ENCODE peak calls at places on chromosomes 16 and 17, in five cellular contexts. One of them, this sample, is unnamed.

GRCh38 chr17:64491034-64491860 is 5.6 kb downstream of the POLG2 start:
- DNase-seq in HepG2: peak; percentile 57
- DNase-seq in Peyer's patch: peak; percentile 50
- DNase-seq in H54: no peak
- DNase-seq in K562: no peak
- DNase-seq in this sample: peak; percentile 61

GRCh38 chr16:84331998-84332780 is 36.1 kb upstream of the ATP2C2 start:
- DNase-seq in K562: no peak
- DNase-seq in HepG2: no peak
- DNase-seq in H54: no peak
- DNase-seq in Peyer's patch: no peak
- DNase-seq in this sample: no peak

GRCh38 chr17:2171725-2172446 is 117.0 kb downstream of the HIC1 start:
- DNase-seq in H54: no peak
- DNase-seq in K562: no peak
- DNase-seq in Peyer's patch: no peak
- DNase-seq in HepG2: peak; percentile 82
- DNase-seq in this sample: no peak

GRCh38 chr17:1511756-1512321 is 4.6 kb downstream of the INPP5K start:
- DNase-seq in Peyer's patch: peak; percentile 62
- DNase-seq in K562: peak; percentile 31
- DNase-seq in HepG2: no peak
- DNase-seq in H54: no peak
- DNase-seq in this sample: no peak

GRCh38 chr16:65919977-65920376 is 446.5 kb upstream of the CDH5 start:
- DNase-seq in K562: no peak
- DNase-seq in HepG2: no peak
- DNase-seq in Peyer's patch: no peak
- DNase-seq in H54: no peak
- DNase-seq in this sample: no peak

GRCh38 chr16:12098429-12099310 is 122.1 kb downstream of the SNX29 start:
- DNase-seq in HepG2: no peak
- DNase-seq in K562: no peak
- DNase-seq in Peyer's patch: no peak
- DNase-seq in H54: no peak
- DNase-seq in this sample: no peak

GRCh38 chr17:42132941-42133340 is 10.3 kb downstream of the HSPB9 start:
- DNase-seq in Peyer's patch: peak; percentile 70
- DNase-seq in K562: no peak
- DNase-seq in H54: peak; percentile 88
- DNase-seq in HepG2: no peak
- DNase-seq in this sample: peak; percentile 28

GRCh38 chr17:57097832-57098421 is 12.9 kb downstream of the AKAP1 start:
- DNase-seq in H54: peak; percentile 49
- DNase-seq in HepG2: no peak
- DNase-seq in K562: no peak
- DNase-seq in Peyer's patch: no peak
- DNase-seq in this sample: no peak

GRCh38 chr16:19884611-19885455 is at the start of gene GPRC5B:
- DNase-seq in HepG2: no peak
- DNase-seq in K562: peak; percentile 92
- DNase-seq in H54: peak; percentile 58
- DNase-seq in Peyer's patch: peak; percentile 68
- DNase-seq in this sample: peak; percentile 38

GRCh38 chr17:9658593-9659211 is 13.4 kb downstream of the USP43 start:
- DNase-seq in K562: no peak
- DNase-seq in H54: no peak
- DNase-seq in Peyer's patch: no peak
- DNase-seq in HepG2: no peak
- DNase-seq in this sample: no peak

GRCh38 chr16:55035956-55036355 is 105.3 kb downstream of the IRX5 start:
- DNase-seq in K562: no peak
- DNase-seq in Peyer's patch: no peak
- DNase-seq in HepG2: no peak
- DNase-seq in H54: no peak
- DNase-seq in this sample: no peak

GRCh38 chr17:66547170-66547865 is 244.9 kb downstream of the PRKCA start:
- DNase-seq in HepG2: peak; percentile 58
- DNase-seq in K562: no peak
- DNase-seq in Peyer's patch: no peak
- DNase-seq in H54: no peak
- DNase-seq in this sample: no peak

GRCh38 chr17:74480290-74480689 is 13.9 kb downstream of the CD300A start:
- DNase-seq in H54: no peak
- DNase-seq in K562: no peak
- DNase-seq in HepG2: no peak
- DNase-seq in Peyer's patch: no peak
- DNase-seq in this sample: no peak

GRCh38 chr17:14061666-14062560 is 7.4 kb upstream of the COX10 start:
- DNase-seq in HepG2: no peak
- DNase-seq in K562: no peak
- DNase-seq in H54: peak; percentile 70
- DNase-seq in Peyer's patch: no peak
- DNase-seq in this sample: no peak

GRCh38 chr17:66491213-66491612 is 188.8 kb downstream of the PRKCA start:
- DNase-seq in K562: no peak
- DNase-seq in Peyer's patch: no peak
- DNase-seq in H54: no peak
- DNase-seq in HepG2: no peak
- DNase-seq in this sample: no peak

GRCh38 chr16:71540-72341 is 690 bp downstream of the RHBDF1 start:
- DNase-seq in Peyer's patch: peak; percentile 71
- DNase-seq in K562: peak; percentile 64
- DNase-seq in H54: peak; percentile 93
- DNase-seq in HepG2: peak; percentile 41
- DNase-seq in this sample: no peak

GRCh38 chr16:87008664-87009063 is 308.5 kb downstream of the C16orf95 start:
- DNase-seq in HepG2: no peak
- DNase-seq in K562: no peak
- DNase-seq in H54: no peak
- DNase-seq in Peyer's patch: no peak
- DNase-seq in this sample: no peak

GRCh38 chr16:88971371-88972097 is 5.5 kb downstream of the CBFA2T3 start:
- DNase-seq in K562: peak; percentile 51
- DNase-seq in Peyer's patch: no peak
- DNase-seq in H54: no peak
- DNase-seq in HepG2: no peak
- DNase-seq in this sample: no peak

GRCh38 chr17:78822552-78822951 is 18.1 kb downstream of the USP36 start:
- DNase-seq in H54: no peak
- DNase-seq in K562: no peak
- DNase-seq in Peyer's patch: no peak
- DNase-seq in HepG2: no peak
- DNase-seq in this sample: no peak

GRCh38 chr16:13672196-13672595 is 247.8 kb upstream of the ERCC4 start:
- DNase-seq in Peyer's patch: no peak
- DNase-seq in HepG2: peak; percentile 47
- DNase-seq in H54: no peak
- DNase-seq in K562: no peak
- DNase-seq in this sample: no peak

GRCh38 chr17:72426948-72427760 is 306.3 kb downstream of the SOX9 start:
- DNase-seq in K562: no peak
- DNase-seq in H54: no peak
- DNase-seq in HepG2: no peak
- DNase-seq in Peyer's patch: peak; percentile 88
- DNase-seq in this sample: no peak

GRCh38 chr16:55323637-55324490 is at the start of gene IRX6:
- DNase-seq in H54: peak; percentile 38
- DNase-seq in K562: peak; percentile 45
- DNase-seq in HepG2: no peak
- DNase-seq in Peyer's patch: no peak
- DNase-seq in this sample: peak; percentile 3

GRCh38 chr17:32777922-32778321 is 99.0 kb downstream of the MYO1D start:
- DNase-seq in Peyer's patch: no peak
- DNase-seq in K562: no peak
- DNase-seq in H54: no peak
- DNase-seq in HepG2: no peak
- DNase-seq in this sample: no peak

GRCh38 chr17:32780721-32781120 is 96.2 kb downstream of the MYO1D start:
- DNase-seq in Peyer's patch: no peak
- DNase-seq in K562: no peak
- DNase-seq in H54: no peak
- DNase-seq in HepG2: no peak
- DNase-seq in this sample: no peak

GRCh38 chr17:32786169-32786568 is 90.8 kb downstream of the MYO1D start:
- DNase-seq in Peyer's patch: no peak
- DNase-seq in H54: no peak
- DNase-seq in K562: no peak
- DNase-seq in HepG2: no peak
- DNase-seq in this sample: peak; percentile 30

GRCh38 chr17:32784113-32784512 is 92.8 kb downstream of the MYO1D start:
- DNase-seq in H54: no peak
- DNase-seq in K562: no peak
- DNase-seq in HepG2: no peak
- DNase-seq in Peyer's patch: no peak
- DNase-seq in this sample: no peak

GRCh38 chr17:32783602-32784001 is 93.3 kb downstream of the MYO1D start:
- DNase-seq in H54: peak; percentile 1
- DNase-seq in K562: peak; percentile 54
- DNase-seq in Peyer's patch: no peak
- DNase-seq in HepG2: peak; percentile 47
- DNase-seq in this sample: peak; percentile 79
- TF ChIP-seq POLR2A in H54: no peak
- TF ChIP-seq POLR2A in K562: no peak
- TF ChIP-seq POLR2A in Peyer's patch: no peak
- TF ChIP-seq POLR2A in HepG2: no peak
- TF ChIP-seq POLR2A in this sample: no peak

GRCh38 chr17:40564883-40565744 is at the start of gene CCR7:
- DNase-seq in K562: peak; percentile 55
- DNase-seq in H54: no peak
- DNase-seq in Peyer's patch: no peak
- DNase-seq in HepG2: no peak
- DNase-seq in this sample: peak; percentile 89
- TF ChIP-seq POLR2A in K562: no peak
- TF ChIP-seq POLR2A in H54: no peak
- TF ChIP-seq POLR2A in Peyer's patch: no peak
- TF ChIP-seq POLR2A in HepG2: no peak
- TF ChIP-seq POLR2A in this sample: no peak

GRCh38 chr16:1505073-1505844 is 12.1 kb downstream of the TELO2 start:
- DNase-seq in K562: no peak
- DNase-seq in HepG2: no peak
- DNase-seq in Peyer's patch: no peak
- DNase-seq in H54: no peak
- DNase-seq in this sample: no peak

GRCh38 chr16:1509307-1510221 is 16.4 kb downstream of the TELO2 start:
- DNase-seq in Peyer's patch: no peak
- DNase-seq in HepG2: no peak
- DNase-seq in H54: no peak
- DNase-seq in K562: no peak
- DNase-seq in this sample: no peak

GRCh38 chr16:1508494-1509167 is 15.5 kb downstream of the TELO2 start:
- DNase-seq in Peyer's patch: no peak
- DNase-seq in HepG2: no peak
- DNase-seq in K562: no peak
- DNase-seq in H54: no peak
- DNase-seq in this sample: no peak

GRCh38 chr16:1505912-1506311 is 12.8 kb downstream of the TELO2 start:
- DNase-seq in Peyer's patch: no peak
- DNase-seq in H54: no peak
- DNase-seq in K562: no peak
- DNase-seq in HepG2: no peak
- DNase-seq in this sample: no peak

DNA sequence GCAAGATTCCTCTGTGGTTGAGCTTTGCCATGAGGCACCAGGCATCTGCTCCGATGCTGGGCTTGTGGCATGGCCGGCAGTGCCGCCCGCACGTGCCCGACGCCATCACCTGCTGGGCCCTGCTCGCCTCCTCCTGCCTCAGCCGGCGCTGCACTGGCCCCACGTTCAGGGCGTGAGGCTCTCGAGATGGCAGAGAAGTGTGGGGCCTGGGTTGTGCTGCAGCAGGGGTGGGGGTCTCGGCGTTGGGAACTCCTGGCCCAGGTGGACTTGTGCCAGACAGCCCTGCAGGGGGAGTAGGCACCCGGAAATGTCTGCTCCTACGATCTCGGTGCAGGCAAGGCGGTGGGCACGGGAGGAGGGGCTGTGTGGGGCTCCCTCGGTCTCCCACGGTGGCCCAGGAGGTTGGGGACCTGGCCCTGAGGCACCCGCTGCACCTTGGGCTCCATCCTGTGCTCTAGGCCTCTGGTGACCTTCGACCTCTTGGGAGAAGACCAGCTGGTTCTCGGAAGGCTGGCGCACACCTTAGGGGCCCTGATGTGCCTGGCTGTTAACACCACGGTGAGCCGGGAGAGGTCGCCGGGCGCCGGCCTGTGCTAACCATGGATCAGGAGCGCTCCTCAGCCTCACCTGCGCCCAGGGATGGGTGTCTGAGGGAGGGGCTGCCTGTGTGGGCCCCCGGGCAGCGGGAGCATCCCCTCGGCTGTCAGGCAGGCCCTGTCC is 13.5 kb downstream of the TELO2 start:
- DNase-seq in K562: no peak
- DNase-seq in H54: no peak
- DNase-seq in Peyer's patch: no peak
- DNase-seq in HepG2: no peak
- DNase-seq in this sample: no peak
- TF ChIP-seq POLR2A in K562: no peak
- TF ChIP-seq POLR2A in H54: no peak
- TF ChIP-seq POLR2A in Peyer's patch: no peak
- TF ChIP-seq POLR2A in HepG2: no peak
- TF ChIP-seq POLR2A in this sample: no peak

DNA sequence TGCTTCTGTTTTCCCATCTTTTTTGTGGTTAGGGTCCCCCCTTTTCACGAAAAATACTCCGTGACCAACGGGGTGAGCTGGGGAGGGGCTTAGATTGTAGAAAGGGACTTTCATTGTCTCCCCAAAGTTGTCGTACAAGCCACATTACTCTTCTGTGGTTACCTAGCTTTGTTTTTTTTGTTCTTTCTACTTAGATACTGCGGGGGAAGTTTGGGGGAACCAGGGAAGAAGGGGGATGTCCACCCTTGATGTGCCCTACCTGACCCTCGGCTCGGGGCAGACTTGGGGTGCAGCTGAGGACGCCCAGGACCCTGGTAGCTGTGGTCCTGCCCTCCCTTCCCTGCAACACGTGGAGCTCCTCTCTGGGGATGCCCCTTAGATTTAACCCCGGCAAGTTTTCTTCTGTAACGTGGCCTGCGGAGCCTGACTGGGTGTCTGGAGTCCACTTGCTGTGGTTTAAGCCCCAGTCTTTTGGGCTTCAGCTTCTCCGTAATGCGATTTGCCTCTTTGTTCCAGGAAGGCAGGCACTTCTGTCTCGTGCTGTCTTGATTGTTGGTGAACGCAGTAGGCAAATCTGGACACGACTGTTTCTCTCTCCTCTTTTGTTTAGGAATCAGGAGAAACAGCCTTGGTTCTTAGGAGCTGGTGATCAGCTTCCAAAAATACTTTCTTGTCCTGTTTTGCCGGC is 895 bp downstream of the ABCC1 start:
- DNase-seq in HepG2: peak; percentile 40
- DNase-seq in K562: peak; percentile 39
- DNase-seq in Peyer's patch: no peak
- DNase-seq in H54: peak; percentile 51
- DNase-seq in this sample: peak; percentile 46
- TF ChIP-seq POLR2A in HepG2: no peak
- TF ChIP-seq POLR2A in K562: no peak
- TF ChIP-seq POLR2A in Peyer's patch: no peak
- TF ChIP-seq POLR2A in H54: no peak
- TF ChIP-seq POLR2A in this sample: no peak

GRCh38 chr17:44307387-44308186 is 814 bp upstream of the RUNDC3A start:
- DNase-seq in K562: no peak
- DNase-seq in H54: no peak
- DNase-seq in Peyer's patch: no peak
- DNase-seq in HepG2: no peak
- DNase-seq in this sample: no peak
- TF ChIP-seq POLR2A in K562: no peak
- TF ChIP-seq POLR2A in H54: no peak
- TF ChIP-seq POLR2A in Peyer's patch: no peak
- TF ChIP-seq POLR2A in HepG2: no peak
- TF ChIP-seq POLR2A in this sample: no peak